ENCODE peak calls at places on chromosome 9, in five cellular contexts. X is IMR-90, T is H1, L is mesenchymal stem cell, B is mesendoderm. D is an unnamed sample.

GRCh38 chr9:122091682-122092592 is 1.2 kb downstream of the TTLL11 start:
- DNase-seq in L (no peak), T (no peak), B (no peak), X (no peak), D (no peak)

GRCh38 chr9:5549671-5550650 is 39.6 kb downstream of the PDCD1LG2 start:
- DNase-seq in B (no peak), L (no peak), T (no peak), X (peak), D (no peak)

GRCh38 chr9:5110867-5111681 is 74.4 kb downstream of the INSL6 start:
- DNase-seq in T (no peak), B (no peak), L (no peak), X (no peak), D (no peak)

GRCh38 chr9:72305102-72305546 is 59.9 kb downstream of the ZFAND5 start:
- DNase-seq in L (peak), T (peak), B (peak), X (peak), D (peak)

GRCh38 chr9:129138476-129139232 is 27.4 kb downstream of the PTPA start:
- DNase-seq in T (no peak), B (no peak), X (peak), L (peak), D (no peak)

GRCh38 chr9:131503626-131504465 is 1.1 kb downstream of the POMT1 start:
- DNase-seq in B (peak), L (peak), T (peak), X (peak), D (no peak)

GRCh38 chr9:137970098-137970497 is 92.5 kb downstream of the CACNA1B start:
- DNase-seq in L (no peak), X (no peak), B (no peak), T (no peak), D (no peak)

GRCh38 chr9:134265078-134265477 is 61.2 kb upstream of the RXRA start:
- DNase-seq in L (no peak), X (no peak), T (no peak), B (no peak), D (no peak)

GRCh38 chr9:95055337-95055850 is 262.1 kb downstream of the FANCC start:
- DNase-seq in X (no peak), B (no peak), T (no peak), L (peak), D (no peak)

GRCh38 chr9:113484258-113484730 is 20.8 kb downstream of the RGS3 start:
- DNase-seq in L (peak), B (no peak), X (peak), T (no peak), D (no peak)

GRCh38 chr9:102587231-102587630 is 407.9 kb upstream of the CYLC2 start:
- DNase-seq in L (no peak), B (peak), X (no peak), T (no peak), D (no peak)

GRCh38 chr9:76558465-76558864 is 99.5 kb downstream of the GCNT1 start:
- DNase-seq in T (no peak), B (no peak), L (no peak), X (no peak), D (no peak)

GRCh38 chr9:134067904-134068741 is at the start of gene BRD3:
- DNase-seq in T (peak), B (peak), L (peak), X (peak), D (peak)

GRCh38 chr9:137451976-137452760 is 7.0 kb downstream of the NSMF start:
- DNase-seq in T (no peak), L (no peak), X (no peak), B (no peak), D (no peak)

GRCh38 chr9:107488400-107489143 is 997 bp downstream of the KLF4 start:
- DNase-seq in B (peak), T (no peak), X (peak), L (peak), D (no peak)

GRCh38 chr9:38309324-38310195 is 82.9 kb upstream of the ALDH1B1 start:
- DNase-seq in B (peak), X (peak), T (no peak), L (peak), D (no peak)

GRCh38 chr9:128097156-128098016 is 29.4 kb downstream of the SLC25A25 start:
- DNase-seq in X (no peak), B (no peak), T (no peak), L (no peak), D (no peak)

GRCh38 chr9:91255327-91255726 is 106.4 kb downstream of the AUH start:
- DNase-seq in L (peak), T (no peak), B (no peak), X (peak), D (no peak)

GRCh38 chr9:133540336-133541025 is 6.0 kb downstream of the ADAMTSL2 start:
- DNase-seq in X (no peak), T (no peak), B (peak), L (no peak), D (no peak)

GRCh38 chr9:76394023-76394895 is at the start of gene RFK:
- DNase-seq in L (peak), X (peak), T (peak), B (peak), D (peak)

GRCh38 chr9:138024131-138024530 is 146.5 kb downstream of the CACNA1B start:
- DNase-seq in L (no peak), B (no peak), T (no peak), X (no peak), D (no peak)

GRCh38 chr9:136089697-136090045 is 5.4 kb downstream of the NACC2 start:
- DNase-seq in T (no peak), B (no peak), L (peak), X (peak), D (no peak)

GRCh38 chr9:121835581-121836381 is 184.3 kb downstream of the DAB2IP start:
- DNase-seq in T (no peak), X (peak), B (peak), L (peak), D (no peak)

GRCh38 chr9:23559522-23559921 is 266.5 kb downstream of the ELAVL2 start:
- DNase-seq in T (no peak), X (no peak), L (no peak), B (no peak), D (no peak)

GRCh38 chr9:90009447-90009846 is 404.6 kb downstream of the GADD45G start:
- DNase-seq in X (no peak), B (no peak), T (no peak), L (no peak), D (no peak)

GRCh38 chr9:90005388-90005787 is 400.6 kb downstream of the GADD45G start:
- DNase-seq in T (no peak), L (no peak), B (no peak), X (no peak), D (no peak)

GRCh38 chr9:90003046-90003355 is 398.2 kb downstream of the GADD45G start:
- DNase-seq in B (no peak), L (no peak), X (no peak), T (no peak), D (no peak)

GRCh38 chr9:90010793-90011192 is 406.0 kb downstream of the GADD45G start:
- DNase-seq in B (no peak), T (no peak), L (no peak), X (no peak), D (no peak)

DNA sequence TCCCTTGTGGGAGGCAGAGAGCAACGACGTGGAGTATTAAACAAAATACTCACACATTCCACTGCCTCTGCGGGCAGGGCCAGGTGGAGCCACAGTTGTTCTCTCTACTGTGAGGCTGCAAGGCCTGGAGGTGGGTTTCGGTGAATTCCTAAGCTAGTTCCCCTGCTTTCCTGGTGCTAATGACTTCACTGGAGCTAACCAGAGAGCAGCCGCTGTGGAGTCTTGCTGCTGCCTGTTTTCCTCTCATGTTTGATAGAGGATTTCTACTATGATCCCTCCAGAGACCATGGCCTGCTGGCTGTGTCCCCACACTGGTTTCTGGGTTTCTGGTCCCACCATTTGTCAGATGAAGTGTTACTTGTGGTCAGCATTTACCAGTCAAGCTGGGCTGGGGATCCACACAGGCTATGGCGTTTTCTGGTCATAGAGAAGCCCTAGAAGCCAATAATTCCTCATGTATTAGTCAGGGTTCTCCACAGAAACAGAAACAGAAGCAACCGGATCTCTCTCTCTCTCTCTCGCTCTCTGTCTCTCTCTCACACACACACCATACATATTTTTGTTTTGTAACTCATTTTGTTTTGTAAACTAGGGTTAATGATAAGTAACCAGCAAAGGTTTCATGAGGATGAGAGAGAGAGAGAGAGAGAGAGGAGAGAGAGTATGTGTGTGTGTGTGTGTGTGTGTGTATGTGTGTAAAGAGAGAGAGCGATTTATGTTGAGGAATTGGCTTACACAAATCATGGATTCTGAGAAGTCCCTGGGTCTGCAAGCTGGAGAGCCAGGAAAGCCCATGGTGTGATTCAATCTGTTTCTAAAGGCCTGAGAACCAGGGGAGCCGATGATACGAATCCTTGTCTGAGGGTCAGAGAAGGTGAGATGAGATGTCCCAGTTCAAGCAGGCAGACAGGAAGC is 403.0 kb downstream of the GADD45G start:
- DNase-seq in X (peak), B (peak), L (peak), T (no peak), D (no peak)
- H4K8ac ChIP-seq in X (peak), B (no peak), L (peak), T (no peak), D (no peak)

GRCh38 chr9:120365386-120365785 is 214.6 kb downstream of the CDK5RAP2 start:
- DNase-seq in T (no peak), X (no peak), L (no peak), B (no peak), D (no peak)

GRCh38 chr9:120368799-120369198 is 211.2 kb downstream of the CDK5RAP2 start:
- DNase-seq in T (no peak), L (no peak), B (no peak), X (no peak), D (no peak)

GRCh38 chr9:120369608-120370220 is 210.3 kb downstream of the CDK5RAP2 start:
- DNase-seq in L (peak), B (no peak), X (peak), T (no peak), D (no peak)

GRCh38 chr9:120363697-120364096 is 216.3 kb downstream of the CDK5RAP2 start:
- DNase-seq in X (no peak), L (peak), T (no peak), B (peak), D (no peak)

GRCh38 chr9:120366646-120367019 is 213.3 kb downstream of the CDK5RAP2 start:
- DNase-seq in L (peak), B (peak), T (peak), X (peak), D (no peak)
- H2BK15ac ChIP-seq in L (no peak), B (no peak), T (no peak), X (peak), D (no peak)

DNA sequence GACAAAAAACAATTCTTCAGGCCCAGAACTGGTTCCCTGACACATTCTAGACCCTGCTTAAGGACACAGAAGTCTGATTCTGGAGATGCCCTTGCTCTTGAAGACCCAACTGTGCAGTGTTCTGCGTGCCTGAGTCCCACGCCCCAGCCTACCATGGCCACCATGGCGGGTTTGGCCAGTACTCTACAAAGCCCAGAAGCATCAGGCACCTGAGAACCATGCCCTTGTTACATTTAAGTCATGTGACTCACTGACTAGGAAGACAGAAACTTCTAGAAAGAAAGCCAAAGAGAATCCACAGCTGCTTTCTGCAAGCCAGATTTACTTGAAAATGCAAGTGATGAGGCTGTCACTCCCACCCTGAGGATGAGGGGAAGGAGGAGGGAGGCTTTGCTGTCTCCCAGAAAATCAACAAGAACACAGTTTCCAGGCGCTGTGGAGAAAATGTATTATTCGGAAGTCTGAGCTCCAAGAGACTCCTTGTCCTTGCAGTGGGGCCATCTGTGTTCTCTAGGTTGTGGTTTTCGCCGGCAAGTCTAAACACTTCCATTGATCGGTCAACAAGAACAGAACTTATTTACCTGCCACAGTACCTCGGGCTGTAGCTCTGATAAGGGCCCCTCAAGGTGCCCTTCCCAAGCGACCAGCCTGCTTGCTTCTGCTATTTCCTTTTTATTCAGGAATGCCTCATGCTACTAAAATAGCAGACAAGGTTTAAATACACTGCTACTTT is 81.3 kb upstream of the DMRT1 start:
- DNase-seq in B (no peak), L (no peak), X (no peak), T (no peak), D (no peak)
- H4K8ac ChIP-seq in B (no peak), L (no peak), X (no peak), T (no peak), D (no peak)

GRCh38 chr9:123946257-123946855 is 16.4 kb upstream of the DENND1A start:
- DNase-seq in X (no peak), B (no peak), T (no peak), L (no peak), D (no peak)

GRCh38 chr9:123943671-123944070 is 13.7 kb upstream of the DENND1A start:
- DNase-seq in X (no peak), B (no peak), L (no peak), T (no peak), D (no peak)

GRCh38 chr9:123952631-123953147 is 22.8 kb upstream of the DENND1A start:
- DNase-seq in T (no peak), B (no peak), X (no peak), L (no peak), D (no peak)

GRCh38 chr9:123947326-123947725 is 17.4 kb upstream of the DENND1A start:
- DNase-seq in T (no peak), L (no peak), X (no peak), B (no peak), D (no peak)

DNA sequence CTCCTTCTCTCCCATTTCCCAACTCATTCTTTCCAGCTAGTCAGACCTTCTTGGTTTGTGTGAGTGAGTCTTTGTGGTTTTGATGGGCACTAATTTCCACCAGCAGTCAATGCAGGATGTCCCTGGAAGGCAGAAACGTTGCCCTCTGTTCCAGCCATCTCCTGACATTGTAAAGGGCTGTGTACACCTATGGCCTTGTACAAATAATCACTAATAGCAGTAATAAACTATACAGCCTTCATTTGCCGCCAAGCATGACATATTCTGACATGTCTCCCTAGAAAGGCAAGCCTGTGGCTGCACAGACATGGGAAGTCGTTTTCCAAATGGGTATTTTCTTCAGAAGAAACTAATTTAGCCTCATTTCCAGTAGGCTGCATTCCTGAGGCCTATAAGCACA is 18.4 kb upstream of the DENND1A start:
- DNase-seq in T (no peak), B (no peak), X (no peak), L (no peak), D (no peak)
- H2BK15ac ChIP-seq in T (no peak), B (no peak), X (no peak), L (no peak), D (no peak)

GRCh38 chr9:125537442-125538091 is 169.4 kb downstream of the MAPKAP1 start:
- DNase-seq in L (no peak), T (no peak), B (no peak), X (no peak), D (no peak)
- H4K8ac ChIP-seq in L (no peak), T (no peak), B (no peak), X (peak), D (no peak)

DNA sequence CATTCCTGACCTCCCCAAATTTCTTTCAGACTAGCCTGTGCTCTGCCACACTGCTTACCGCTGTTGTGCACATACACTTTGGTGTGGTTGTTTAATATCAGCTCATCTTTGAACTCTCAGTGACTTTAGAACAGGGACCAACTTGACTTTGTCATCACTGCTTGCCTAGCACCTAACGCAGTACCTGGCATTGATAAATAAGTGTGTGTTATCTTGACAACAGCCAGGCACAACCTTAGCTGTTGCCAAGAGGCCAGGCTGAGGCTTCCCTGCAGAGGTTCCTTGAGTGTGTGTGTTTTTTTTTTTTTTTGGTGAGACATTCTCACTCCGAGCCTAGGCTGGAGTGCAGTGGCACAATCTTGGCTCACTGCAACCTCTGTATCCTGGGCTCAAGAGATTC is 41.0 kb upstream of the SLC28A3 start:
- DNase-seq in B (no peak), L (no peak), T (no peak), X (no peak), D (no peak)
- H2BK15ac ChIP-seq in B (no peak), L (no peak), T (no peak), X (no peak), D (no peak)

DNA sequence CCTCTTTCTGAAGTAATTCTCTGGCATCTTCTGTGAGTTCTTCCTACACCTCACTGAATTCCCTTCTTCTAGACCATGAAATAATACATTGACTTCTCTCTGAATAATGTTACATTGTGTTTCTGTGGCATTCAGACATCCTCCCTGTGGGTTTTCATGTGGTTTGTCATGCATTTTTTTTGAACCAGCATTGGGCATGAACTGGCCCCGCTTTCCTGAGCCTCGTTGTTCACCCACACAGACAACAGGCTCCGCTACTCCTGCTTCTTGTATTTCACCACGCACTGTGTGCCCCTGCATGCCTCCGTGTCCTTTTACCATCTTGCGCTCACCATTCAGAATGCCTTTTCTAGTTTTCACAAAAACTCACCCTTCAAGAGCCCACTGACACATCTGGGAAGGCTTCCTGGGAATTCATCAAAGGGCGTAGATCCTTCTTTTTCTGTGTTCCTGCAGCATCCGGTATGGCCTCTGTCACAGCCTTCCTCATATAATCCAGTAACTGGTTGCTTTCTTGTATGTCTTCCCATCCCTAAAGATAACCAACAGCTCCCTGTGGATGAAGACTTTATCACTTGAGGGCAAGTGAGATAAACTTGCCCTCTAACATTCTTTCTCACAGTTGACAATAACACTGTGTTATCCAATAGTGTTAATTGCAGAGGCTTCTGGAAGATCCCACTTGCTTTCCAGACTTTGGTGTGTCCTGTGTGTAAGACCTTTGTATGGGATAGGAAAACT is 51.5 kb upstream of the ADAMTSL1 start:
- DNase-seq in B (peak), X (no peak), T (no peak), L (no peak), D (no peak)
- H4K8ac ChIP-seq in B (no peak), X (no peak), T (no peak), L (no peak), D (no peak)

D was measured in neuronal stem cell.